ENCODE peak calls at places on chromosomes 12 and 14, in ten cellular contexts. F is type B pancreatic cell, D is mammary epithelial cell, K is Caco-2, L is AG09319, P is progenitor cell of endocrine pancreas, J is esophagus squamous epithelium, S is heart left ventricle, C is upper lobe of left lung, A is AG10803. M is an unnamed sample.
A peak's percentile ranks its signal among the peaks of the same experiment; 100 is the strongest.

GRCh38 chr14:90491868-90492560 is 95.2 kb downstream of the CALM1 start:
- DNase-seq in F (peak; percentile 65), D (no peak), K (no peak), L (no peak), P (no peak), J (no peak), S (no peak), C (no peak), A (no peak), M (no peak)

GRCh38 chr14:106507354-106507753 is 981.0 kb downstream of the TMEM121 start:
- DNase-seq in F (no peak), D (no peak), K (no peak), L (no peak), P (no peak), J (no peak), S (no peak), C (no peak), A (no peak), M (no peak)

GRCh38 chr12:67442347-67442841 is 173.2 kb downstream of the CAND1 start:
- DNase-seq in F (no peak), D (no peak), K (no peak), L (no peak), P (no peak), J (no peak), S (no peak), C (no peak), A (no peak), M (no peak)

GRCh38 chr12:12885060-12885792 is 6.1 kb upstream of the GPRC5A start:
- DNase-seq in F (no peak), D (no peak), K (peak; percentile 95), L (no peak), P (no peak), J (no peak), S (no peak), C (no peak), A (no peak), M (no peak)

GRCh38 chr12:32039341-32039740 is 67.3 kb upstream of the BICD1 start:
- DNase-seq in F (no peak), D (no peak), K (no peak), L (no peak), P (no peak), J (no peak), S (peak; percentile 70), C (no peak), A (peak; percentile 36), M (no peak)

GRCh38 chr14:100761481-100761880 is 34.8 kb downstream of the DLK1 start:
- DNase-seq in F (no peak), D (peak; percentile 73), K (no peak), L (no peak), P (no peak), J (no peak), S (no peak), C (no peak), A (peak; percentile 78), M (no peak)

GRCh38 chr12:51009038-51009437 is 17.1 kb downstream of the SLC11A2 start:
- DNase-seq in F (no peak), D (no peak), K (no peak), L (no peak), P (no peak), J (no peak), S (peak; percentile 70), C (peak; percentile 90), A (no peak), M (no peak)

GRCh38 chr14:35122696-35123387 is 490 bp downstream of the PRORP start:
- DNase-seq in F (no peak), D (peak; percentile 12), K (no peak), L (no peak), P (no peak), J (no peak), S (no peak), C (peak; percentile 30), A (peak; percentile 54), M (no peak)

GRCh38 chr12:105222326-105222655 is 13.7 kb downstream of the APPL2 start:
- DNase-seq in F (no peak), D (no peak), K (no peak), L (no peak), P (no peak), J (no peak), S (no peak), C (no peak), A (no peak), M (no peak)

GRCh38 chr12:47079894-47080724 is at the start of gene AMIGO2:
- DNase-seq in F (peak; percentile 69), D (peak; percentile 70), K (no peak), L (no peak), P (no peak), J (no peak), S (peak; percentile 72), C (peak; percentile 52), A (peak; percentile 73), M (peak; percentile 28)

GRCh38 chr12:1915082-1915968 is 3.1 kb downstream of the CACNA2D4 start:
- DNase-seq in F (peak; percentile 61), D (no peak), K (peak; percentile 31), L (no peak), P (peak; percentile 11), J (no peak), S (no peak), C (no peak), A (no peak), M (no peak)

GRCh38 chr12:6949063-6949594 is 2.0 kb upstream of the PTPN6 start:
- DNase-seq in F (no peak), D (no peak), K (no peak), L (no peak), P (no peak), J (no peak), S (peak; percentile 45), C (no peak), A (no peak), M (no peak)

GRCh38 chr12:24719293-24719721 is 229.6 kb downstream of the BCAT1 start:
- DNase-seq in F (no peak), D (peak; percentile 87), K (no peak), L (no peak), P (no peak), J (no peak), S (no peak), C (no peak), A (peak; percentile 27), M (no peak)

GRCh38 chr12:13154851-13155250 is 41.7 kb upstream of the EMP1 start:
- DNase-seq in F (no peak), D (no peak), K (no peak), L (no peak), P (no peak), J (no peak), S (no peak), C (no peak), A (no peak), M (no peak)

GRCh38 chr14:96940009-96940408 is 142.8 kb downstream of the VRK1 start:
- DNase-seq in F (no peak), D (no peak), K (peak; percentile 52), L (no peak), P (peak; percentile 20), J (no peak), S (no peak), C (no peak), A (no peak), M (no peak)

GRCh38 chr14:104795781-104796681 is 483 bp upstream of the AKT1 start:
- DNase-seq in F (no peak), D (no peak), K (no peak), L (no peak), P (no peak), J (no peak), S (peak; percentile 83), C (peak; percentile 62), A (peak; percentile 46), M (no peak)

GRCh38 chr14:102930753-102931579 is 8.5 kb downstream of the AMN start:
- DNase-seq in F (no peak), D (peak; percentile 31), K (no peak), L (no peak), P (no peak), J (no peak), S (no peak), C (no peak), A (peak; percentile 23), M (no peak)

GRCh38 chr12:120725659-120726509 is at the start of gene ACADS:
- DNase-seq in F (peak; percentile 91), D (peak; percentile 74), K (peak; percentile 86), L (peak; percentile 43), P (peak; percentile 83), J (peak; percentile 30), S (peak; percentile 96), C (peak; percentile 95), A (peak; percentile 73), M (peak; percentile 40)
- TF ChIP-seq CTCF in F (peak; percentile 35), D (no peak), K (no peak), L (no peak), P (no peak), J (no peak), S (no peak), C (no peak), A (no peak), M (no peak)

DNA sequence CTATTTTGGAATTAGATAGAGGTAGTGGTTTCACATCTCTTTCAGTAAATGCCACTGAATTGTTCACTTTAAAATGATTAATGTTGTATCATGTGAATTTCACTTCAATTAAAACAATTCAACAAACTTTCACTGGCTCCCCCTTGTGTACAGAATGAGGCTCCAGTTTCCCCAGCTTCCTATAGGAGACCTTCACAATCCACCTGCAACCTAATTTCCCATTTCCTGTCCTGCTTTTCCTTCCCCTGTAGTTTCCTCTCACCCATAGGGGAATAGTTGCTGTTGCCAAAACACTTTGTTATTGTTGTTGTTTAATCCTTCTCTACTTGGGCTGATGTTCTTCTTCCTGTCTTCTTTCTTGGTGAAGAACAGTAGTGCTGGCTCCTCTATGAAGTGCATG is 59.8 kb downstream of the NPAS3 start:
- DNase-seq in F (no peak), D (peak; percentile 9), K (no peak), L (no peak), P (no peak), J (no peak), S (no peak), C (no peak), A (peak; percentile 21), M (no peak)
- TF ChIP-seq CTCF in F (peak; percentile 51), D (peak; percentile 61), K (peak; percentile 8), L (peak; percentile 64), P (peak; percentile 21), J (peak; percentile 48), S (peak; percentile 49), C (no peak), A (peak; percentile 72), M (peak; percentile 35)

DNA sequence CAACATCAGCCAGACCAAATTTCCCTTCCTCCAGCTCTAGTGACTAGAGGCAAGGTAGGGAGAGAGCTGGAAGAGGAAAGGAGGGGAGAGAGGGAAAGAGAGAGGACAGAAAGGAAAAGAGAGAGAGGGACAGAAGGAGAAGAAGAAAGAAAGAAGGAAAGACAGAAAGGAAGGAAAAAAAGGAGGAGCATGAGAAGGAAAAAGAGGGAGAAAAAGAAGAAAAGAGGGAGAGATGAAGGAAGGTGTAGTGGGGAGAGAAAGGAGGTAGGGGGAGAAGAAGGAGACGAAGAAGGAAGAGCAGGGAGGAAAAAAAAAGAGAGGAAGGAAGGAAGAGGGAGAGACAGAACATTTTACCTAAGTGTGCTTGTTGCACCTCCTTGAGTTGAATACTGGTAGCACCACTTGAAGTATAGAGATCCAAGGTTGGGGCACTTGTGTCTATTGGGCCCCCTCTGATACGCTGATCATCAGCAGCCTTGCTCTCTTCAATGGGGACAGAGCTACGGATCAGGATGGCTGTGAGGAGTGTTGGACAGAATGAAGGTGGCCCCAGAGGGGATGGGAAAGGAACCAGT is 232.5 kb downstream of the SUDS3 start:
- DNase-seq in F (no peak), D (no peak), K (no peak), L (no peak), P (no peak), J (no peak), S (no peak), C (no peak), A (no peak), M (no peak)
- TF ChIP-seq CTCF in F (no peak), D (no peak), K (no peak), L (no peak), P (no peak), J (no peak), S (peak; percentile 13), C (no peak), A (no peak), M (no peak)

GRCh38 chr12:110338754-110339153 is 57.7 kb downstream of the ATP2A2 start:
- DNase-seq in F (no peak), D (no peak), K (no peak), L (no peak), P (no peak), J (no peak), S (no peak), C (no peak), A (no peak), M (no peak)
- TF ChIP-seq CTCF in F (peak; percentile 50), D (peak; percentile 8), K (no peak), L (no peak), P (peak; percentile 15), J (peak; percentile 35), S (no peak), C (no peak), A (peak; percentile 18), M (no peak)